ENCODE peak calls at places on chromosomes 6 and 20, in nine cellular contexts. G is stimulated activated CD8-positive, alpha-beta memory T cell treated with anti-CD3 and anti-CD28 coated beads, Interleukin-2, amount 100 ng/mL, for 1 hour; N is cardiac fibroblast; U is occipital lobe; B is RWPE1; K is effector CD4-positive, alpha-beta T cell; Z is A549; W is NCI-H82; O is NCI-H748 treated with DMSO at 0.1 percent for 48 hours. P is an unnamed sample.

GRCh38 chr20:3560578-3560977 is 89.8 kb downstream of the ATRN start:
- DNase-seq in N (peak; percentile 14), B (peak; percentile 7), G (no peak), Z (no peak), O (no peak), W (no peak), K (no peak), U (no peak), P (peak; percentile 22)

GRCh38 chr6:44096615-44097014 is 30.6 kb downstream of the MRPL14 start:
- DNase-seq in O (peak; percentile 43), B (peak; percentile 89), G (peak; percentile 62), W (peak; percentile 75), U (peak; percentile 36), N (peak; percentile 79), Z (peak; percentile 58), K (peak; percentile 70), P (peak; percentile 60)

GRCh38 chr6:23410439-23410838 is 715.6 kb upstream of the NRSN1 start:
- DNase-seq in W (no peak), G (no peak), Z (no peak), B (no peak), O (no peak), K (no peak), N (no peak), U (no peak), P (no peak)

GRCh38 chr20:23142162-23143050 is 56.3 kb upstream of the CD93 start:
- DNase-seq in W (no peak), K (no peak), N (no peak), O (no peak), B (no peak), Z (no peak), U (no peak), G (no peak), P (peak; percentile 69)

GRCh38 chr6:119348308-119349040 is 1.1 kb downstream of the MAN1A1 start:
- DNase-seq in G (peak; percentile 16), Z (no peak), U (no peak), N (no peak), B (peak; percentile 11), K (peak; percentile 30), O (peak; percentile 13), W (peak; percentile 23), P (no peak)

GRCh38 chr6:99933129-99933528 is 60.9 kb downstream of the MCHR2 start:
- DNase-seq in W (no peak), B (peak; percentile 24), K (no peak), O (no peak), U (no peak), N (peak; percentile 79), Z (no peak), G (no peak), P (peak; percentile 26)

GRCh38 chr6:17186925-17187324 is 85.1 kb downstream of the STMND1 start:
- DNase-seq in O (no peak), U (no peak), B (no peak), W (no peak), K (no peak), Z (no peak), N (no peak), G (no peak), P (no peak)

GRCh38 chr6:108941281-108941680 is 93.1 kb downstream of the ARMC2 start:
- DNase-seq in B (no peak), W (no peak), N (no peak), G (no peak), K (no peak), Z (no peak), U (no peak), O (no peak), P (peak; percentile 88)

GRCh38 chr6:113856011-113856551 is 1.1 kb upstream of the MARCKS start:
- DNase-seq in U (peak; percentile 11), B (peak; percentile 18), O (peak; percentile 43), Z (peak; percentile 38), W (peak; percentile 83), G (no peak), K (no peak), N (peak; percentile 67), P (peak; percentile 61)

GRCh38 chr6:50096267-50096666 is 46.5 kb upstream of the DEFB112 start:
- DNase-seq in B (no peak), Z (no peak), W (peak; percentile 7), O (no peak), G (no peak), U (no peak), K (no peak), N (no peak), P (no peak)

GRCh38 chr6:33384581-33385020 is 7.0 kb upstream of the KIFC1 start:
- DNase-seq in U (no peak), G (no peak), Z (peak; percentile 69), O (no peak), K (no peak), B (peak; percentile 53), N (peak; percentile 89), W (peak; percentile 50), P (peak; percentile 85)

GRCh38 chr6:138219398-138219797 is 1.1 kb upstream of the PBOV1 start:
- DNase-seq in K (no peak), Z (no peak), G (no peak), B (no peak), W (no peak), O (no peak), N (no peak), U (no peak), P (no peak)

GRCh38 chr6:111740506-111740905 is 132.7 kb downstream of the FYN start:
- DNase-seq in G (no peak), O (no peak), U (no peak), N (no peak), K (no peak), W (no peak), B (no peak), Z (no peak), P (no peak)

GRCh38 chr6:3117912-3118352 is 579 bp upstream of the BPHL start:
- DNase-seq in U (no peak), Z (no peak), B (no peak), N (no peak), O (no peak), W (no peak), K (no peak), G (no peak), P (peak; percentile 69)

GRCh38 chr6:106128981-106129761 is 43.0 kb downstream of the PRDM1 start:
- DNase-seq in W (no peak), B (peak; percentile 22), Z (no peak), U (no peak), K (no peak), O (no peak), G (no peak), N (peak; percentile 79), P (peak; percentile 75)

GRCh38 chr6:42314571-42314950 is 96.9 kb upstream of the MRPS10 start:
- DNase-seq in Z (no peak), W (no peak), B (no peak), N (peak; percentile 41), G (no peak), K (no peak), O (no peak), U (no peak), P (no peak)

GRCh38 chr20:7637184-7637583 is 303.1 kb downstream of the HAO1 start:
- DNase-seq in B (no peak), G (no peak), O (no peak), N (peak; percentile 52), W (no peak), Z (no peak), K (no peak), U (no peak), P (no peak)

GRCh38 chr20:44187763-44188709 is 1.0 kb upstream of the JPH2 start:
- DNase-seq in N (peak; percentile 50), O (no peak), Z (no peak), U (no peak), G (no peak), K (no peak), B (no peak), W (peak; percentile 60), P (no peak)

GRCh38 chr6:293185-294174 is 1.2 kb downstream of the DUSP22 start:
- DNase-seq in G (peak; percentile 19), W (no peak), Z (no peak), U (no peak), K (no peak), N (peak; percentile 38), O (no peak), B (peak; percentile 26), P (peak; percentile 44)

GRCh38 chr6:105594272-105594671 is 191.4 kb upstream of the PREP start:
- DNase-seq in B (no peak), Z (no peak), W (no peak), K (no peak), O (no peak), G (no peak), U (no peak), N (no peak), P (no peak)

GRCh38 chr6:138219901-138220300 is 1.6 kb upstream of the PBOV1 start:
- DNase-seq in U (no peak), G (no peak), O (no peak), W (no peak), N (no peak), B (no peak), K (no peak), Z (no peak), P (no peak)

GRCh38 chr20:32281711-32282110 is 4.3 kb downstream of the KIF3B start:
- DNase-seq in G (no peak), N (no peak), U (no peak), O (no peak), Z (no peak), K (no peak), B (no peak), W (no peak), P (no peak)

GRCh38 chr20:57071283-57071701 is 195.1 kb downstream of the BMP7 start:
- DNase-seq in B (peak; percentile 45), K (no peak), N (no peak), G (no peak), U (no peak), W (peak; percentile 43), Z (no peak), O (peak; percentile 37), P (no peak)

GRCh38 chr6:699319-699718 is 6.4 kb upstream of the EXOC2 start:
- DNase-seq in G (no peak), N (peak; percentile 20), Z (no peak), O (no peak), B (no peak), U (no peak), W (no peak), K (no peak), P (peak; percentile 55)

GRCh38 chr6:157994126-157994795 is 12.6 kb downstream of the SYNJ2 start:
- DNase-seq in G (no peak), Z (no peak), N (no peak), K (no peak), B (no peak), U (peak; percentile 39), W (no peak), O (no peak), P (no peak)

GRCh38 chr6:125102901-125103300 is 50.7 kb upstream of the TPD52L1 start:
- DNase-seq in B (peak; percentile 79), Z (peak; percentile 70), W (no peak), G (no peak), K (no peak), O (no peak), U (no peak), N (peak; percentile 94), P (peak; percentile 92)

GRCh38 chr6:16198061-16198705 is 40.2 kb upstream of the GMPR start:
- DNase-seq in W (no peak), U (no peak), G (no peak), Z (no peak), N (no peak), K (no peak), O (no peak), B (no peak), P (no peak)

GRCh38 chr6:112501705-112502104 is 154.6 kb downstream of the RFPL4B start:
- DNase-seq in K (no peak), O (peak; percentile 82), G (no peak), N (peak; percentile 53), B (no peak), W (peak; percentile 12), Z (no peak), U (peak; percentile 30), P (no peak)

GRCh38 chr6:42693725-42694323 is 28.6 kb downstream of the PRPH2 start:
- DNase-seq in W (no peak), U (no peak), O (no peak), G (no peak), K (no peak), N (peak; percentile 73), B (no peak), Z (no peak), P (no peak)

GRCh38 chr6:170450946-170451761 is 102.0 kb downstream of the PSMB1 start:
- DNase-seq in U (no peak), Z (no peak), B (no peak), K (no peak), N (peak; percentile 16), O (no peak), W (no peak), G (no peak), P (no peak)